ENCODE peak calls at places on chromosomes 11 and 22, in five cellular contexts. V is KBM-7; F is mucosa of gallbladder; M is activated CD4-positive, alpha-beta T cell treated with anti-CD3 and anti-CD28 coated beads, Interleukin-2, amount 50 U/mL, for 48 hours; N is adipocyte. A is an unnamed sample.

GRCh38 chr11:7467652-7468051 is 17.7 kb upstream of the OLFML1 start:
- DNase-seq in F (no peak), V (no peak), N (no peak), M (peak), A (peak)

GRCh38 chr11:117724621-117725020 is 72.4 kb downstream of the DSCAML1 start:
- DNase-seq in N (no peak), V (no peak), F (no peak), M (no peak), A (no peak)

GRCh38 chr11:79173615-79174014 is 267.2 kb downstream of the TENM4 start:
- DNase-seq in V (no peak), M (no peak), F (no peak), N (peak), A (no peak)

GRCh38 chr11:127471662-127472061 is 471.1 kb upstream of the KIRREL3 start:
- DNase-seq in N (no peak), V (no peak), M (no peak), F (no peak), A (no peak)

GRCh38 chr22:43273902-43274484 is 69.2 kb downstream of the SCUBE1 start:
- DNase-seq in V (peak), N (peak), F (peak), M (peak), A (peak)

GRCh38 chr11:115324569-115325432 is 179.4 kb downstream of the CADM1 start:
- DNase-seq in V (peak), M (peak), N (peak), F (peak), A (peak)

GRCh38 chr22:31800065-31800464 is 46.2 kb downstream of the DEPDC5 start:
- DNase-seq in N (no peak), V (no peak), M (no peak), F (no peak), A (no peak)

GRCh38 chr11:36018967-36019596 is 75.2 kb downstream of the LDLRAD3 start:
- DNase-seq in V (no peak), M (no peak), N (no peak), F (no peak), A (no peak)

GRCh38 chr11:8004008-8004407 is 16.9 kb downstream of the EIF3F start:
- DNase-seq in N (no peak), V (no peak), M (no peak), F (no peak), A (no peak)

GRCh38 chr11:3049430-3050243 is 7.6 kb downstream of the CARS1 start:
- DNase-seq in M (peak), N (peak), F (peak), V (peak), A (peak)

GRCh38 chr11:110425751-110426545 is 3.8 kb upstream of the FDX1 start:
- DNase-seq in F (no peak), V (no peak), N (peak), M (no peak), A (no peak)

GRCh38 chr11:122165972-122166371 is 50.0 kb upstream of the BLID start:
- DNase-seq in N (peak), F (no peak), M (no peak), V (no peak), A (no peak)

GRCh38 chr11:116182356-116182966 is 590.3 kb downstream of the BUD13 start:
- DNase-seq in M (no peak), V (no peak), F (no peak), N (no peak), A (no peak)

GRCh38 chr11:71477637-71478011 is 24.6 kb downstream of the NADSYN1 start:
- DNase-seq in F (no peak), M (no peak), N (no peak), V (no peak), A (no peak)

GRCh38 chr22:25942989-25943411 is 201.0 kb downstream of the MYO18B start:
- DNase-seq in V (no peak), N (no peak), F (no peak), M (no peak), A (no peak)

GRCh38 chr22:49855491-49855911 is 1.9 kb downstream of the ZBED4 start:
- DNase-seq in V (no peak), N (peak), F (no peak), M (no peak), A (no peak)

GRCh38 chr11:29395555-29396072 is 621.2 kb downstream of the KCNA4 start:
- DNase-seq in F (no peak), N (no peak), V (no peak), M (no peak), A (no peak)

GRCh38 chr22:50695421-50696250 is 23.0 kb downstream of the SHANK3 start:
- DNase-seq in N (no peak), V (no peak), F (no peak), M (no peak), A (no peak)

GRCh38 chr22:40022536-40023225 is 27.9 kb downstream of the FAM83F start:
- DNase-seq in F (no peak), N (no peak), M (no peak), V (no peak), A (no peak)